ENCODE peak calls at places on chromosomes 4 and X, in nine cellular contexts. V, W, M, X, C, N, A, U and Y are unnamed samples. For H3K9me3, the result is how much of the 10 kb centered on the place peaks cover.

GRCh38 chrX:136659174-136659573 is 11.2 kb downstream of the CD40LG start:
- DNase-seq in C (no peak), V (no peak), X (no peak), A (no peak), M (no peak), U (no peak), N (no peak), W (no peak), Y (no peak)

GRCh38 chrX:22090181-22090580 is 58.1 kb downstream of the PHEX start:
- DNase-seq in X (no peak), U (no peak), N (no peak), W (no peak), V (no peak), C (no peak), M (no peak), A (no peak), Y (no peak)

GRCh38 chrX:40169193-40170086 is 71.7 kb upstream of the BCOR start:
- DNase-seq in V (peak), N (no peak), W (peak), A (no peak), X (no peak), C (no peak), M (peak), U (peak), Y (peak)

GRCh38 chr4:48949518-48950207 is 36.4 kb upstream of the CWH43 start:
- DNase-seq in M (no peak), A (no peak), X (no peak), W (no peak), V (no peak), C (no peak), U (no peak), N (no peak), Y (no peak)

GRCh38 chr4:174520655-174521054 is 1.6 kb downstream of the HPGD start:
- DNase-seq in V (no peak), M (no peak), W (no peak), C (no peak), N (no peak), U (no peak), A (no peak), X (no peak), Y (no peak)

GRCh38 chrX:41382699-41383645 is 49.0 kb downstream of the DDX3X start:
- DNase-seq in A (no peak), N (no peak), V (no peak), C (no peak), U (no peak), X (peak), M (no peak), W (peak), Y (peak)

GRCh38 chr4:22978656-22979055 is 285.9 kb downstream of the GBA3 start:
- DNase-seq in A (no peak), N (no peak), M (no peak), V (no peak), X (no peak), W (no peak), C (no peak), U (no peak), Y (no peak)

GRCh38 chrX:145292208-145292607 is 44.9 kb downstream of the SPANXN1 start:
- DNase-seq in U (no peak), M (no peak), C (no peak), X (no peak), N (no peak), V (no peak), A (no peak), W (no peak), Y (no peak)

GRCh38 chr4:3330682-3331081 is 37.9 kb downstream of the RGS12 start:
- DNase-seq in A (no peak), U (no peak), X (no peak), C (no peak), W (no peak), M (no peak), N (peak), V (peak), Y (no peak)

GRCh38 chr4:29009908-29010307 is 1710.3 kb upstream of the PCDH7 start:
- DNase-seq in W (no peak), U (no peak), X (no peak), A (no peak), V (no peak), C (no peak), M (no peak), N (no peak), Y (no peak)

GRCh38 chr4:96164814-96165351 is 325.0 kb downstream of the PDHA2 start:
- DNase-seq in C (no peak), N (no peak), U (no peak), V (no peak), X (no peak), W (no peak), M (no peak), A (no peak), Y (no peak)

GRCh38 chr4:186149872-186150271 is 41.5 kb upstream of the CYP4V2 start:
- DNase-seq in M (no peak), X (no peak), U (no peak), A (peak), C (no peak), N (no peak), W (peak), V (peak), Y (peak)

GRCh38 chr4:70688795-70689231 is 481 bp downstream of the UTP3 start:
- DNase-seq in U (no peak), N (no peak), V (no peak), A (no peak), X (no peak), M (no peak), C (no peak), W (peak), Y (peak)

GRCh38 chr4:15805583-15806517 is 27.7 kb downstream of the CD38 start:
- DNase-seq in C (peak), W (no peak), A (no peak), N (no peak), X (no peak), M (peak), U (no peak), V (peak), Y (peak)

GRCh38 chr4:112854420-112854819 is 195.0 kb upstream of the ANK2 start:
- DNase-seq in U (no peak), C (no peak), N (no peak), V (no peak), M (no peak), A (no peak), W (no peak), X (no peak), Y (no peak)

GRCh38 chrX:114344756-114345155 is 239.1 kb upstream of the HTR2C start:
- DNase-seq in A (no peak), N (no peak), X (no peak), C (peak), M (no peak), V (no peak), U (no peak), W (no peak), Y (no peak)

GRCh38 chr4:136653640-136654406 is 878.5 kb downstream of the PCDH18 start:
- DNase-seq in C (no peak), A (no peak), M (no peak), W (no peak), U (no peak), N (no peak), X (no peak), V (no peak), Y (no peak)

GRCh38 chr4:72205831-72206230 is 174.0 kb downstream of the NPFFR2 start:
- DNase-seq in M (no peak), W (no peak), U (no peak), C (no peak), V (no peak), N (no peak), A (no peak), X (no peak), Y (no peak)

GRCh38 chr4:6469144-6469543 is 3.3 kb downstream of the PPP2R2C start:
- DNase-seq in A (no peak), X (no peak), U (no peak), W (no peak), N (no peak), M (no peak), V (no peak), C (no peak), Y (no peak)

GRCh38 chr4:175986-176385 is 51.7 kb downstream of the ZNF718 start:
- DNase-seq in N (no peak), U (no peak), A (no peak), C (no peak), X (no peak), M (no peak), W (no peak), V (no peak), Y (no peak)
- H3K9me3 ChIP-seq in N (half or more), U (half or more), A (under half), C (half or more), X (under half), M (half or more), W (half or more), V (half or more), Y (under half)

GRCh38 chr4:137755033-137755471 is 222.8 kb upstream of the PCDH18 start:
- DNase-seq in C (no peak), X (no peak), A (no peak), M (no peak), W (no peak), U (no peak), N (no peak), V (no peak), Y (no peak)
- H3K27ac ChIP-seq in C (no peak), X (no peak), A (no peak), M (no peak), W (no peak), U (no peak), N (no peak), V (no peak), Y (no peak)

DNA sequence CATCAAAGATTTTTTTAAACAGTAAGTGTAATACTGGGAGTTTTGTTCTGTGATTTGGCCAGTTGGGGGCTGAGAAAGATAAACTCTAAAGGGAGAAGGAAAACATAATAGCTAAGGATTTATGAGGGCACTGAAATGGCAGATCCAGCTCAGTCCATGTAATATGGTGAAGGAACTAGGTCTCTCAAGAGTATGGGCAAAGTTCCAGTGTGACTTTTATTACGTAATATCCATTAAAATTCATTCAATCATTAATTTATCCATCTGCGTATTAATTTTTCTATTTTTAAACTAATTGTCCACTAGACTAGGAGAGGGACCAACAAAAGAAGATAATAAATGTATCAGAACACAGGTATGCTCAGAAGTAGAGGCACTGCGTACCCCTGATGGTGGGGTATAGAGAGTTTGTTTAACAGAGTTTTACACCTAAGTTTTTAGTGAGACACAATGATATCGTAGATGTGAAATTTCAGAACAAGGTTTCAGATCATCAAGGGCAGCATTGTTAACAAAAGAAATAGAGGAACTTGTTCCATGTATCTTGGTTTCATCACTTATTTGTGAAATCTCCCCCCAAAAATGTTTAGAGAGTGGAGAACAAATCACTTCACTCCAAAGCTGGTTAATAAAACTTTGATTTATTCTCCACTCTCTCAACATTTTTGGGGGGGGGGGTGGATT is 351.1 kb downstream of the GRXCR1 start:
- DNase-seq in C (no peak), W (no peak), A (no peak), X (no peak), U (no peak), N (no peak), V (no peak), M (no peak), Y (no peak)
- H3K9me3 ChIP-seq in C (under half), W (under half), A (under half), X (under half), U (under half), N (under half), V (under half), M (under half), Y (under half)

GRCh38 chr4:56786955-56787354 is 34.5 kb downstream of the SPINK2 start:
- DNase-seq in N (no peak), A (peak), V (peak), X (peak), M (no peak), W (peak), U (peak), C (no peak), Y (peak)
- H3K27ac ChIP-seq in N (no peak), A (peak), V (peak), X (peak), M (no peak), W (peak), U (peak), C (no peak), Y (peak)

GRCh38 chrX:66098162-66098561 is 58.3 kb upstream of the VSIG4 start:
- DNase-seq in A (no peak), W (no peak), V (no peak), X (no peak), U (no peak), C (no peak), N (no peak), M (no peak), Y (no peak)
- H3K9me3 ChIP-seq in A (under half), W (under half), V (under half), X (under half), U (under half), C (under half), N (under half), M (under half), Y (under half)

GRCh38 chrX:50704360-50704759 is 109.6 kb downstream of the SHROOM4 start:
- DNase-seq in N (no peak), W (no peak), M (no peak), A (no peak), V (no peak), X (no peak), U (no peak), C (no peak), Y (no peak)
- H3K27ac ChIP-seq in N (no peak), W (no peak), M (no peak), A (no peak), V (no peak), X (no peak), U (no peak), C (no peak), Y (no peak)

GRCh38 chr4:19936471-19936870 is 315.2 kb upstream of the SLIT2 start:
- DNase-seq in M (no peak), N (no peak), U (no peak), A (no peak), C (no peak), X (no peak), V (no peak), W (no peak), Y (no peak)
- H3K9me3 ChIP-seq in M (under half), N (under half), U (under half), A (under half), C (under half), X (under half), V (under half), W (under half), Y (under half)